ENCODE peak calls at places on chromosomes 13 and 19, in five cellular contexts. Y is CD4-positive, CD25-positive, alpha-beta regulatory T cell; W is esophagus muscularis mucosa; M is heart right ventricle; E is neuronal stem cell. G is an unnamed sample. For H3K9me3 and H3K27me3, the result is how much of the 10 kb centered on the place peaks cover.

GRCh38 chr13:39597828-39598227 is 5.2 kb downstream of the LHFPL6 start:
- DNase-seq in Y (no peak), W (no peak), M (no peak), E (no peak), G (no peak)

GRCh38 chr19:43779147-43779819 is 1.5 kb downstream of the KCNN4 start:
- DNase-seq in Y (no peak), W (no peak), M (no peak), E (no peak), G (no peak)

GRCh38 chr19:860481-861098 is 1.1 kb downstream of the CFD start:
- DNase-seq in Y (peak), W (peak), M (peak), E (peak), G (peak)

GRCh38 chr19:7904074-7905020 is 670 bp downstream of the MAP2K7 start:
- DNase-seq in Y (peak), W (no peak), M (no peak), E (no peak), G (peak)

GRCh38 chr19:29663861-29664752 is 1.2 kb upstream of the PLEKHF1 start:
- DNase-seq in Y (no peak), W (no peak), M (no peak), E (no peak), G (no peak)

GRCh38 chr19:35120492-35120891 is 4.9 kb downstream of the FXYD3 start:
- DNase-seq in Y (no peak), W (no peak), M (no peak), E (no peak), G (no peak)

GRCh38 chr13:96431044-96431581 is 341.2 kb downstream of the HS6ST3 start:
- DNase-seq in Y (no peak), W (no peak), M (no peak), E (no peak), G (no peak)

GRCh38 chr13:98174321-98174720 is 2.7 kb downstream of the RNF113B start:
- DNase-seq in Y (no peak), W (no peak), M (no peak), E (no peak), G (no peak)

GRCh38 chr19:19817357-19817756 is 4.2 kb downstream of the ZNF506 start:
- DNase-seq in Y (no peak), W (no peak), M (no peak), E (no peak), G (peak)

GRCh38 chr13:98994896-98995295 is 17.0 kb upstream of the DOCK9 start:
- DNase-seq in Y (peak), W (no peak), M (no peak), E (no peak), G (peak)

GRCh38 chr19:3670796-3671679 is 29.2 kb downstream of the PIP5K1C start:
- DNase-seq in Y (peak), W (peak), M (peak), E (no peak), G (no peak)

GRCh38 chr13:23639672-23640275 is 69.6 kb downstream of the TNFRSF19 start:
- DNase-seq in Y (no peak), W (no peak), M (no peak), E (no peak), G (no peak)

GRCh38 chr13:110575322-110576069 is 14.0 kb upstream of the RAB20 start:
- DNase-seq in Y (peak), W (no peak), M (peak), E (no peak), G (no peak)

DNA sequence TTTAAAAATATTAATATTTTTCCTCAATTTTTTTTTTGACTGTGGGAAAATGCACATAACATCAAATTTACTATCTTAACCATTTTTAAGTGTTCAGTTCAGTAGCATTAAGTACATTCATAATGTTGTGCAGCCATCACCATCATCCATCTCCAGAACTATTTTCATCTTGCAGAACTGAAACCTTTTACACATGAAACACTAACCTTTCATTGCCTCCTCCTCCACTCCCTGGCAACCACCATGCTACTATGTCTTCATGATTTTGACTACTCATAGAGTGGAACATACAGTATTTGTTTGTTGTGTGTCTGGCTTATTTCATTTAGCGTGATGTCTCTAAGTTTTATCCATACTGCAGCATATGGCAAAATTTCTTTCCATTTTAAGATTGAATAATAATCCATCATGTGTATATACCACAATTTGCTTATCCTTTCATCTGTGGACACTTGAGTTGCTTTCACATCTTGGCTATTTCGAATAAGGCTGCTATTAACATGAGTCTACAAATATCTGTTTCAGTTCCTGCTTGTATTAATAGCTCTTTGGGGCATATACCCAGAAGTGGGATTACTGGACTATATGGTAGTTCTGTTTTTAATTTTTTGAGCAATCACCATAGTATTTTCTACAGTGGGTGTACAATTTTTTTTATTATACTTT is 376.4 kb downstream of the MTUS2 start:
- DNase-seq in Y (no peak), W (no peak), M (no peak), E (no peak), G (no peak)
- H3K9me3 ChIP-seq in Y (under half), W (under half), M (under half), E (under half), G (under half)

GRCh38 chr13:109180905-109181425 is 551.6 kb downstream of the MYO16 start:
- DNase-seq in Y (no peak), W (no peak), M (no peak), E (no peak), G (no peak)
- H3K27ac ChIP-seq in Y (no peak), W (no peak), M (no peak), E (no peak), G (no peak)

DNA sequence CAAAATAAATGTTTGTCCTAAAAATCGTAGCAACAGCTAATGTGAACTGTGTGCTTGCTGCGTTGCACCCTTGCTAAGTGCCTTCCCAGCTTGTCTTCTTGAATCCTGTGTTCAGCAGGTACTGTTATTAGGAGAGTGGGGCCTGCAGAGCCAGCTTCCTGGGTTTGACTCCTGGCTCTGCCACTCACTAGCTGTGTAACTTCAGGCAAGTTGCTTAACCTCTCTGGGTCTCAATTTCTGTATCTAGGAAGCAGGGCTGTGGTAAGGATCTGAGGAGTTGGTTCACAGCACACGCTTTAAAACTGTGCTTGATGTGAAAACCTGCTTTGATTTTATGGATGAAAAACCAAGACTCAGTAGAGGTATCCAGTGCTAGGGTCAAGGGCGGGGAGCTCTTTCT is 10.0 kb downstream of the NFIX start:
- DNase-seq in Y (no peak), W (no peak), M (no peak), E (no peak), G (no peak)
- H3K27me3 ChIP-seq in Y (under half), W (under half), M (under half), E (under half), G (under half)

GRCh38 chr19:58123354-58123753 is 25.3 kb upstream of the ZSCAN18 start:
- DNase-seq in Y (no peak), W (no peak), M (no peak), E (no peak), G (no peak)

GRCh38 chr19:58118979-58119733 is 21.1 kb upstream of the ZSCAN18 start:
- DNase-seq in Y (no peak), W (no peak), M (no peak), E (no peak), G (no peak)

DNA sequence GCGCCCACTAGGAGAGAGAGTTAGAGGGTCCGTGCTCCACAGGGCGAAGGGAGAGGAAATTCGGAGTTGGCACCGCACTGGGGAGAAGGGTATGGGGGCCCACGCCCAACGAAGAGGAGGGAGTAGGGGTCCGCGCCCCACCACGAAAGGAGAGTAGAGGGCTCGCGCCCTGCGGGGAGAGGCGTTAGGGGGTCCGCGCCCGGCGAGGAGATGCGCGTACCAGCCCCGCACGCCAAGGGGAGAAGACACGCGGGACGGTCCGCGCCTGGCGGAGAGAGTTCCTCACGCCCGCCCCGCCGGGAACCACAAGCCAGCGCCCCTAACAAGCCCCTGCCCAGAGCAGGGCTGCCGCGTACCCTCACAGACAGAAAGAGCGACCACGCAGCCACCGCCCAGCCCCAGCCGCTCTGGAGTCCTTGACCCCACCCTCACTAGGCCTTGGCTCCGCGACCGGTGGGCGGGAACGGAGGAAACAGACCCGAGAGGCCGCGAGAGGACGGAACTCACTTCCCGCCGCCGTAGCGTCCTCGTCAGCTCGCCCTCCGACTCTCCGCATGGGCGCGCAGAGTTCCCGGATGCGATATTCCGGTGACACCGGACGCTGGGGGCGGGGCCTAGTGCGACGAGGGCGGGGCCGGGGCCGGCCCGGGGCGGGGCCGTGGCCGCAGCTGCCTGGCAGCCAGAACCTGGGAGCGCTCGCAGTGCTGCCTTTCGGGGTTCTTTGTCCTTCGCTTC is 20.0 kb upstream of the ZSCAN18 start:
- DNase-seq in Y (no peak), W (no peak), M (peak), E (no peak), G (no peak)
- H3K9me3 ChIP-seq in Y (half or more), W (under half), M (half or more), E (half or more), G (under half)

DNA sequence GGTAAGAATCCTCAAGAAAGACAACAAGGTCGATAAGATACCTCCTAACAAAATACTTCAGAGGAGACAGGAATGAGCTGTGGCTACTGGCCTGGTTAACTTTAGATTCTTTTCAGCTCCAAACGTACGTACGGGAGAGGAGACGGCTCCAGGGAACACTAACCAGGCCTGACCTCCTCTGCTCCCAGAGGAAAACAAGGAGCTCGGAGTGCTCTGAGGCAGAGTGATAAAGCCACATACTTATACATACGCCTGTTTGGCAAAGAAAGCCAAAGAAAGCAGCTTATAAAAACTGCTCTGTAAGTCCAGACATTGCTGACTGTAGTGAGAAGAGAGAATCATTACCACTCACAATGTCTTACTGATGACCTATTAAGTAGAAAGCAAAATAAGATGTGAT is 263.9 kb downstream of the MZT1 start:
- DNase-seq in Y (no peak), W (no peak), M (no peak), E (no peak), G (no peak)
- H3K27ac ChIP-seq in Y (no peak), W (peak), M (no peak), E (no peak), G (no peak)

GRCh38 chr19:50658438-50659317 is 9.4 kb downstream of the C19orf81 start:
- DNase-seq in Y (peak), W (no peak), M (peak), E (peak), G (peak)
- H3K27me3 ChIP-seq in Y (under half), W (half or more), M (half or more), E (under half), G (under half)

DNA sequence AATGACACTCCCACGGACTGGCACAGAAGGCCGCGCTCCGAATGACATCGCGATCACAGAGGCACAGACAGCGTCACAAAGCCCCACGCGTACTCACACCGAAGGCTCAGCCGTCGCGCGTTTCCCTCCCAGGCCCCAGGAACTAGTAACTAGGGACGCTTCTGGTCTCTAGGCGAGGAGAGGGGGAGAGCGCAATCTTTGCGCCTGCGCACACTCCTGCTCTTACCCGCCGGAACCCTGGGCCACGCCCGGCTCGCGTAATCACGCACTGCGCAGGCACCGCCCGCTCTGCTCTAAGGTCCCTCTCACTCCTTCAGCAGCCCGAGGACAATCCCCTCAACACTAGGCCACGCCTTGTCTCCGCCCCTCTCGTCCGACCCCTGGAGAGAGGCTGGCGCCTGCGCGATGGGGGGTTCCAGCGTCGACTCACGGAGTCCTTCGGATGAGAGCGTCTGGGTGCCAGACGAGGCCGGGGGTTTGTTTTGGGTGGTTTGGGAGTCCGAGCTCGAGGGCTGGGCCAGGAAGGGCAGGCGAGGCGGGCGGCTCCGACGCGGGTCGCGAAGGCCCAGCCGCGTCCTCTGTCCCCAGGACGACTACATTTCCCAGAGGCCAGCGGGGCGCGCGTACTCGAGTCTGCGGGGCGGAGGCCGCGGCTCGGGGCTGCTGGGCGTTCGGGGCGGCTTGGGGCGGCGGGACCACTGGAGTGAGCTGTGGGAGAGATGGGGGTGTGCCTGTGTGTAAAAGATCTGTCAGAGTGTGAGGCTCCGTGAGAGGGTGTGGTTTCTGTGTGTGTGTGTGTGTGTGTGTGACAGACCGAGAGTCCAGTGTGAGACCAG is at the start of gene ZNF471:
- DNase-seq in Y (peak), W (peak), M (peak), E (peak), G (peak)
- H3K9me3 ChIP-seq in Y (half or more), W (under half), M (under half), E (under half), G (under half)

GRCh38 chr13:45208132-45208531 is 7.3 kb upstream of the KCTD4 start:
- DNase-seq in Y (no peak), W (no peak), M (no peak), E (no peak), G (no peak)

GRCh38 chr13:45206340-45206739 is 5.5 kb upstream of the KCTD4 start:
- DNase-seq in Y (no peak), W (no peak), M (no peak), E (no peak), G (no peak)

GRCh38 chr13:45209229-45209628 is 8.4 kb upstream of the KCTD4 start:
- DNase-seq in Y (no peak), W (no peak), M (no peak), E (no peak), G (no peak)

GRCh38 chr13:45207319-45207718 is 6.5 kb upstream of the KCTD4 start:
- DNase-seq in Y (no peak), W (no peak), M (no peak), E (no peak), G (no peak)

DNA sequence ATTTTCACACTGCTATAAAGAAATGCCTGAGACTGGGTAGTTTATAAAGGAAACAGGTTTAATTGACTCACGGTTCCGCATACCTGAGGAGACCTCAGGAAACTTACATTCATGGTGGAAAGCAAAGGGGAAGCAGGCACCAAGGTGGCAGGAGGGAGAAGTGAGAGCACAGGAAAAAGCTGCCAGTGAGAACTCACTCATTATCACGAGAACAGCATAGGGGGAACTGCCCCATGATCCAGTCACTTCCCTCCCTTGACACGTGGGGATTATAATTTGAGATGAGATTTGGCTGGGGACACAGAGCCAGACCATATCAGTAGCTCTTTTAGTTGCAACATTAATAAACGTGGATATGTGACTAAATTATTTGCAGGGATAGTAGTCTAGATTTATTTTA is 4.3 kb upstream of the KCTD4 start:
- DNase-seq in Y (no peak), W (no peak), M (no peak), E (no peak), G (no peak)
- H3K27ac ChIP-seq in Y (no peak), W (no peak), M (no peak), E (no peak), G (no peak)

G was measured in CD4-positive, alpha-beta memory T cell.